ENCODE peak calls at places on chromosomes 3 and 15, in five cellular contexts. One of them, this sample, is unnamed. For H3K36me3, the result is how much of the 10 kb centered on the place peaks cover.

GRCh38 chr15:89472785-89473256 is 23.6 kb downstream of the RHCG start:
- DNase-seq in MG63: peak
- DNase-seq in PC-9: peak
- DNase-seq in heart right ventricle: no peak
- DNase-seq in small intestine: peak
- DNase-seq in this sample: peak

GRCh38 chr3:180871901-180872300 is 40.6 kb upstream of the FXR1 start:
- DNase-seq in PC-9: no peak
- DNase-seq in heart right ventricle: no peak
- DNase-seq in MG63: peak
- DNase-seq in small intestine: no peak
- DNase-seq in this sample: no peak

GRCh38 chr15:96252148-96252547 is 78.4 kb upstream of the NR2F2 start:
- DNase-seq in small intestine: peak
- DNase-seq in heart right ventricle: no peak
- DNase-seq in PC-9: no peak
- DNase-seq in MG63: no peak
- DNase-seq in this sample: no peak

GRCh38 chr15:42012937-42013482 is 7.8 kb downstream of the PLA2G4E start:
- DNase-seq in PC-9: no peak
- DNase-seq in small intestine: no peak
- DNase-seq in heart right ventricle: no peak
- DNase-seq in MG63: no peak
- DNase-seq in this sample: no peak

GRCh38 chr3:59289836-59290235 is 240.0 kb upstream of the CFAP20DC start:
- DNase-seq in PC-9: no peak
- DNase-seq in MG63: no peak
- DNase-seq in small intestine: no peak
- DNase-seq in heart right ventricle: no peak
- DNase-seq in this sample: no peak

GRCh38 chr3:20574746-20575145 is 388.7 kb upstream of the SGO1 start:
- DNase-seq in PC-9: no peak
- DNase-seq in heart right ventricle: no peak
- DNase-seq in MG63: no peak
- DNase-seq in small intestine: no peak
- DNase-seq in this sample: no peak

GRCh38 chr3:176974303-176974702 is 223.0 kb downstream of the TBL1XR1 start:
- DNase-seq in MG63: no peak
- DNase-seq in small intestine: no peak
- DNase-seq in heart right ventricle: no peak
- DNase-seq in PC-9: no peak
- DNase-seq in this sample: no peak

GRCh38 chr3:17808994-17809393 is 66.6 kb upstream of the TBC1D5 start:
- DNase-seq in heart right ventricle: no peak
- DNase-seq in small intestine: no peak
- DNase-seq in PC-9: peak
- DNase-seq in MG63: no peak
- DNase-seq in this sample: no peak

GRCh38 chr3:143977326-143978262 is 6.0 kb downstream of the DIPK2A start:
- DNase-seq in small intestine: no peak
- DNase-seq in PC-9: no peak
- DNase-seq in MG63: no peak
- DNase-seq in heart right ventricle: no peak
- DNase-seq in this sample: no peak

GRCh38 chr3:158539414-158540014 is 31.5 kb upstream of the MLF1 start:
- DNase-seq in small intestine: peak
- DNase-seq in MG63: no peak
- DNase-seq in PC-9: peak
- DNase-seq in heart right ventricle: no peak
- DNase-seq in this sample: no peak

GRCh38 chr15:25810631-25811077 is 52.5 kb downstream of the ATP10A start:
- DNase-seq in heart right ventricle: no peak
- DNase-seq in PC-9: no peak
- DNase-seq in small intestine: peak
- DNase-seq in MG63: no peak
- DNase-seq in this sample: peak

GRCh38 chr3:78858910-78859309 is 908.9 kb downstream of the ROBO1 start:
- DNase-seq in PC-9: no peak
- DNase-seq in MG63: no peak
- DNase-seq in small intestine: no peak
- DNase-seq in heart right ventricle: no peak
- DNase-seq in this sample: no peak

GRCh38 chr15:101522621-101523559 is 33.4 kb upstream of the PCSK6 start:
- DNase-seq in MG63: no peak
- DNase-seq in PC-9: no peak
- DNase-seq in heart right ventricle: no peak
- DNase-seq in small intestine: no peak
- DNase-seq in this sample: peak

GRCh38 chr3:8555705-8556314 is 54.2 kb downstream of the LMCD1 start:
- DNase-seq in MG63: no peak
- DNase-seq in small intestine: no peak
- DNase-seq in heart right ventricle: no peak
- DNase-seq in PC-9: no peak
- DNase-seq in this sample: no peak

GRCh38 chr3:7574435-7574834 is 713.5 kb downstream of the GRM7 start:
- DNase-seq in MG63: no peak
- DNase-seq in heart right ventricle: no peak
- DNase-seq in small intestine: no peak
- DNase-seq in PC-9: no peak
- DNase-seq in this sample: no peak

GRCh38 chr3:14254812-14255702 is 76.4 kb downstream of the LSM3 start:
- DNase-seq in heart right ventricle: no peak
- DNase-seq in PC-9: no peak
- DNase-seq in MG63: no peak
- DNase-seq in small intestine: no peak
- DNase-seq in this sample: no peak

GRCh38 chr3:32480596-32480995 is 22.1 kb downstream of the CMTM6 start:
- DNase-seq in heart right ventricle: no peak
- DNase-seq in MG63: no peak
- DNase-seq in PC-9: no peak
- DNase-seq in small intestine: no peak
- DNase-seq in this sample: no peak

GRCh38 chr3:73499787-73500186 is 125.0 kb downstream of the PDZRN3 start:
- DNase-seq in small intestine: no peak
- DNase-seq in PC-9: no peak
- DNase-seq in MG63: no peak
- DNase-seq in heart right ventricle: no peak
- DNase-seq in this sample: no peak

GRCh38 chr15:26873846-26874245 is 7.0 kb downstream of the GABRA5 start:
- DNase-seq in PC-9: no peak
- DNase-seq in heart right ventricle: no peak
- DNase-seq in MG63: peak
- DNase-seq in small intestine: no peak
- DNase-seq in this sample: no peak

GRCh38 chr3:146469206-146470017 is at the start of gene PLSCR2:
- DNase-seq in PC-9: peak
- DNase-seq in heart right ventricle: peak
- DNase-seq in MG63: no peak
- DNase-seq in small intestine: peak
- DNase-seq in this sample: peak

GRCh38 chr3:59573911-59574310 is 524.1 kb upstream of the CFAP20DC start:
- DNase-seq in small intestine: no peak
- DNase-seq in heart right ventricle: peak
- DNase-seq in MG63: peak
- DNase-seq in PC-9: no peak
- DNase-seq in this sample: no peak

GRCh38 chr3:65888980-65889706 is 149.6 kb downstream of the MAGI1 start:
- DNase-seq in heart right ventricle: no peak
- DNase-seq in MG63: peak
- DNase-seq in PC-9: peak
- DNase-seq in small intestine: no peak
- DNase-seq in this sample: no peak

GRCh38 chr3:146468234-146468931 is 978 bp downstream of the PLSCR2 start:
- DNase-seq in small intestine: no peak
- DNase-seq in PC-9: no peak
- DNase-seq in MG63: peak
- DNase-seq in heart right ventricle: no peak
- DNase-seq in this sample: no peak

GRCh38 chr15:88539441-88539840 is 7.0 kb downstream of the DET1 start:
- DNase-seq in PC-9: no peak
- DNase-seq in small intestine: no peak
- DNase-seq in MG63: no peak
- DNase-seq in heart right ventricle: no peak
- DNase-seq in this sample: no peak

GRCh38 chr3:8581373-8581772 is 63.2 kb downstream of the SSUH2 start:
- DNase-seq in MG63: no peak
- DNase-seq in small intestine: no peak
- DNase-seq in PC-9: no peak
- DNase-seq in heart right ventricle: no peak
- DNase-seq in this sample: no peak

GRCh38 chr15:89632563-89633430 is 22.5 kb downstream of the KIF7 start:
- DNase-seq in PC-9: no peak
- DNase-seq in heart right ventricle: no peak
- DNase-seq in small intestine: no peak
- DNase-seq in MG63: no peak
- DNase-seq in this sample: peak

GRCh38 chr15:40418126-40418525 is 12.5 kb downstream of the IVD start:
- DNase-seq in PC-9: no peak
- DNase-seq in heart right ventricle: no peak
- DNase-seq in small intestine: no peak
- DNase-seq in MG63: no peak
- DNase-seq in this sample: no peak

GRCh38 chr15:40414816-40415215 is 9.2 kb downstream of the IVD start:
- DNase-seq in MG63: no peak
- DNase-seq in PC-9: no peak
- DNase-seq in small intestine: no peak
- DNase-seq in heart right ventricle: no peak
- DNase-seq in this sample: no peak

GRCh38 chr15:40413036-40413435 is 7.4 kb downstream of the IVD start:
- DNase-seq in MG63: no peak
- DNase-seq in PC-9: no peak
- DNase-seq in heart right ventricle: no peak
- DNase-seq in small intestine: no peak
- DNase-seq in this sample: no peak

GRCh38 chr15:40415226-40415625 is 9.6 kb downstream of the IVD start:
- DNase-seq in PC-9: no peak
- DNase-seq in MG63: no peak
- DNase-seq in heart right ventricle: no peak
- DNase-seq in small intestine: no peak
- DNase-seq in this sample: no peak

GRCh38 chr15:40416056-40416455 is 10.5 kb downstream of the IVD start:
- DNase-seq in heart right ventricle: no peak
- DNase-seq in small intestine: no peak
- DNase-seq in PC-9: no peak
- DNase-seq in MG63: no peak
- DNase-seq in this sample: no peak
- H3K36me3 ChIP-seq in heart right ventricle: half or more
- H3K36me3 ChIP-seq in small intestine: under half
- H3K36me3 ChIP-seq in PC-9: under half
- H3K36me3 ChIP-seq in MG63: under half
- H3K36me3 ChIP-seq in this sample: half or more

DNA sequence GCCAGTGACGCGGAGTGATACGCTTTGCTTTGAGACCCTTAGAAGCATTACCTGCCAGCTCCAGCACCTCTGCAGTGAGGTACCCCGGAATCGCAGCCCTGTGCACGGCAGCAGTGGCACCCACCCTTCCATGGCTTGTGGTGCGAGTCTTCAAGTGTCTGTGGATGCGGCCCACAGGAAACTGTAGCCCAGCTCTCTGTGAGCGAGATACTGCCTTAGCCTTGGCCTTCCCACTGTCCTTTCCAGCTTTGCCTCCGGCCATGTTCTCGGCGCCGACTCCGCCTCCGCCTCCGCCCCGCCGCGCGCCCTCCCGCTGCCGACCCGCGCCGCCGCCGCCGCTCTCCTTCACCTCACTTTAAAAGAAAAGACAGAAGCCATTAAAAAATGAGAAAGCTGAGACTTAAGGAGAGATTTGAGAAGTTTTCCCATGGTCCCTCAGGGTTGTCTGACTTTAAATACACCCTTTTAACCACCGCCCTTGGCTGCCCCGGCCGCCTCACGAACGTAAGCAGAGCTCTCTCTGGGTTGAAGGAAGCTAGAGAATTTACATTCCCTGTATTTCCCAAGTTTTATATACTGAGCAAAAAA is 78.5 kb upstream of the FAM174B start:
- DNase-seq in PC-9: no peak
- DNase-seq in MG63: no peak
- DNase-seq in small intestine: peak
- DNase-seq in heart right ventricle: no peak
- DNase-seq in this sample: no peak
- H3K4me3 ChIP-seq in PC-9: no peak
- H3K4me3 ChIP-seq in MG63: peak
- H3K4me3 ChIP-seq in small intestine: peak
- H3K4me3 ChIP-seq in heart right ventricle: peak
- H3K4me3 ChIP-seq in this sample: peak

DNA sequence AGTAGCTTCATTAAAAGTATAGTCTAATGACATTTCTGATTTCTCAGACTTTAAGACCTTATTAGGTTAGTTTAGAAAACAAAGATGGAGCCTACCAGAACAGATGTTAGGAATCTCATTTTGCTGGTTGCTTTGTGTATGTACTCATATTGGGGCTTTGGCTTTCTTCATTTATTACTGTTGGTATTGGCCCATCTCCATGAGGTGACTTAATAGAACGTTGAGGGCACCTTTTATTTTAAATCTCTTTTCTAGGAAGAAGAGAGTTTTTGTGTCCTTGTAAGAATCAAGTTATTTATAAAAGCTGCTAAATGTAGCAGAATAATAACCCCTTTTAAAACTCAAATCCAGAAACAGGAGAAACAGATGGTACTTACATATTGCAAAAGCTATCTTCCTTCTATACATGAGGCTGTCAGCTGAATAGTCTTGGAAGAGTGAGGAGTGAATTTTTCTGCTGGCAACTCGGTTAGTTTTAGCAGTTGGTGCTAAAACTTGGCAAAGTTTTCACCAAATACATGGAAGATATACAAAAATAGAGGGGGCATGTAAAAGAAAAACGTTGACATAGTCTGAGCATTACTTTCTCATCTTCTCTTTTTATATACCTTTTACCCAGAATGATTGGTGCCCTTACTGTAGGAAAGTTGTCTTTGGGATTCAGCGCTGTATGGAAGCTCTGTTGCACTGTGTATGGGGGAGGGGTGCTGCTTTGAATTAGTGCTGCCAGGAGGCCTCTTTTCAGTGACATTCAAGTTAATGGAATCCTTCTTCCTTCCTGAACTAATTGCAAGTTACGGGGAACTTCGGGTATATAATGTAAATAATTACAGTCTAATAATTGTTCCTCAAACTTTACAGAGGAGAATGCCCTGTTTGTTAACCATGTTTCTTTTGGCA is 35.8 kb downstream of the CTNNB1 start:
- DNase-seq in MG63: no peak
- DNase-seq in heart right ventricle: no peak
- DNase-seq in PC-9: no peak
- DNase-seq in small intestine: no peak
- DNase-seq in this sample: no peak
- H3K36me3 ChIP-seq in MG63: half or more
- H3K36me3 ChIP-seq in heart right ventricle: half or more
- H3K36me3 ChIP-seq in PC-9: half or more
- H3K36me3 ChIP-seq in small intestine: under half
- H3K36me3 ChIP-seq in this sample: under half

DNA sequence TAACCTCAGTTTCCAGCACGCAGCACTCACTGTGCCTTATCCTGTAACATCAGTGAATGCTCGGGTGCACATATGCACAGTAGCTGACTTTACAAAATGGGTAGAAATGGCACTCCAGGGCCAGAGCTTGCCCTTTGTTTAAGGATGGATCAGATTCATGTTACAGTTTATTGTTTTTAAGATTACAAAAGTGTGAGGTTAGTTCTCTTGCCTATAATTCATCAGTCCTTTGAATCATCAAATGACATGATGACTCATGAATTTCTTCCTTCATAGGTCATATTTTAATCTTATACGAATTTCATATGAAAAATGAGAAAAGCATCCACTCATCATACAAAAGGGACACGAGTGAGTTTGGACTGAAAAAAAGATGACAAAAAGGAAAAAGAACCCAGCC is 545.3 kb downstream of the GBE1 start:
- DNase-seq in MG63: peak
- DNase-seq in PC-9: peak
- DNase-seq in small intestine: no peak
- DNase-seq in heart right ventricle: no peak
- DNase-seq in this sample: no peak
- H3K4me3 ChIP-seq in MG63: no peak
- H3K4me3 ChIP-seq in PC-9: no peak
- H3K4me3 ChIP-seq in small intestine: no peak
- H3K4me3 ChIP-seq in heart right ventricle: no peak
- H3K4me3 ChIP-seq in this sample: no peak